ENCODE peak calls at places on chromosome 11, in nine cellular contexts. X is cardiac muscle cell, R is hepatocyte, D is astrocyte of the spinal cord, B is astrocyte, E is keratinocyte, Q is HFF-Myc, W is A549, J is fibroblast of the aortic adventitia. L is an unnamed sample.

GRCh38 chr11:12213920-12214319 is 103.5 kb downstream of the MICAL2 start:
- DNase-seq in X (no peak), R (no peak), D (no peak), B (no peak), E (no peak), Q (no peak), W (no peak), J (peak; percentile 56), L (no peak)

GRCh38 chr11:8218840-8219239 is 44.8 kb downstream of the LMO1 start:
- DNase-seq in X (no peak), R (no peak), D (no peak), B (no peak), E (no peak), Q (no peak), W (no peak), J (no peak), L (no peak)

GRCh38 chr11:64245797-64246623 is 733 bp downstream of the PPP1R14B start:
- DNase-seq in X (peak; percentile 79), R (peak; percentile 87), D (peak; percentile 82), B (peak; percentile 91), E (peak; percentile 99), Q (no peak), W (peak; percentile 88), J (peak; percentile 84), L (peak; percentile 99)

GRCh38 chr11:72333657-72334056 is 89.7 kb upstream of the PHOX2A start:
- DNase-seq in X (peak; percentile 54), R (peak; percentile 25), D (peak; percentile 32), B (peak; percentile 18), E (no peak), Q (no peak), W (no peak), J (peak; percentile 20), L (no peak)

GRCh38 chr11:130772266-130773227 is 143.7 kb downstream of the SNX19 start:
- DNase-seq in X (peak; percentile 96), R (peak; percentile 50), D (peak; percentile 97), B (peak; percentile 98), E (peak; percentile 76), Q (peak; percentile 88), W (no peak), J (peak; percentile 98), L (peak; percentile 86)

GRCh38 chr11:117796456-117797428 is at the start of gene DSCAML1:
- DNase-seq in X (no peak), R (peak; percentile 70), D (no peak), B (no peak), E (no peak), Q (no peak), W (peak; percentile 53), J (no peak), L (peak; percentile 18)

GRCh38 chr11:49208006-49208721 is at the start of gene FOLH1:
- DNase-seq in X (peak; percentile 59), R (no peak), D (no peak), B (no peak), E (no peak), Q (no peak), W (peak; percentile 2), J (no peak), L (peak; percentile 13)

GRCh38 chr11:65555693-65556231 is 2.4 kb downstream of the LTBP3 start:
- DNase-seq in X (peak; percentile 81), R (peak; percentile 80), D (peak; percentile 90), B (peak; percentile 83), E (no peak), Q (no peak), W (peak; percentile 67), J (peak; percentile 76), L (no peak)

GRCh38 chr11:121625784-121626506 is 173.2 kb upstream of the SORL1-AS1 start:
- DNase-seq in X (peak; percentile 79), R (no peak), D (peak; percentile 27), B (no peak), E (no peak), Q (no peak), W (no peak), J (peak; percentile 80), L (no peak)

GRCh38 chr11:77026743-77027142 is 7.5 kb upstream of the B3GNT6 start:
- DNase-seq in X (no peak), R (no peak), D (no peak), B (no peak), E (no peak), Q (no peak), W (no peak), J (no peak), L (no peak)

GRCh38 chr11:20598487-20598886 is 921 bp upstream of the SLC6A5 start:
- DNase-seq in X (no peak), R (no peak), D (no peak), B (no peak), E (no peak), Q (no peak), W (no peak), J (no peak), L (no peak)

GRCh38 chr11:8034604-8035224 is 46.3 kb upstream of the TUB start:
- DNase-seq in X (no peak), R (no peak), D (no peak), B (no peak), E (no peak), Q (no peak), W (no peak), J (no peak), L (no peak)

GRCh38 chr11:40328890-40329617 is 1130.4 kb downstream of the LRRC4C start:
- DNase-seq in X (peak; percentile 99), R (peak; percentile 95), D (peak; percentile 100), B (peak; percentile 100), E (no peak), Q (peak; percentile 100), W (peak; percentile 64), J (peak; percentile 99), L (peak; percentile 99)

GRCh38 chr11:81039916-81040530 is 1599.2 kb upstream of the TENM4 start:
- DNase-seq in X (no peak), R (peak; percentile 18), D (no peak), B (no peak), E (no peak), Q (no peak), W (no peak), J (no peak), L (no peak)

DNA sequence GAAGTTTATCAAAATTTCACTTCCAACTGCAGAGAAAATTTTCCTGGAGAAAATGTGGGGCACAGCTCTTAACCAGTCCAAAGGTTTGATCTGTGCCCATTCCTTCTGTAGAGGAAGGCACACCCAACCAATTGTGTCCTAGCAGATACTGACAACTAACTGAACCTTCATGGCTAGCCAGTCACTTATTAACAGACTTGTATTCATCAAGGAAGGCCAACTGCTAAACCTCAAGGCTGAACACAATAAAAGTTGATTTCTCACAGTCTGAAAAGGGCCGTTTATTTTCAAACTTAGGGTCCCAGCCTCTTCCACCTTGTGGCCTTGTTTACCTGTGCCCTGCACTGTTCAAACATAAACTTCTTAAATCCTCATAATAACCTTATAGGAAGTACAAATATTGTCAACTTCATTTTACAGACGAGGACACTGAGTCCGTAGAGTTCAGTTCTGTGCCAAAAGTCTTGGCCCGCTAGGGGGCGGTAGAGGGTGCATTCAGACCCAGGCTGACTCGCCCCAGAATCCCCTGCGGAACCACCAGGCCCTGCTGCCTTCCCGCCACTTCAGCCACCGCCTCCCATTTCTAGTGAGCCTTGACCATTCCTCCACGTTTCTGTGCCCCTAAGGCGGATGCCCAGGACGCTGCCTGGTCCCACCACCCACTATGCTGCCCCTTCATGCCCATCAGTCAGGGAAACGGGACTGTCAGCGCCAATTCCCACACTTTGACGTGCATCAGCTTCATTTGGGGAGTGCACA is 19.3 kb downstream of the SYT13 start:
- DNase-seq in X (no peak), R (peak; percentile 45), D (no peak), B (no peak), E (no peak), Q (no peak), W (no peak), J (no peak), L (no peak)
- TF ChIP-seq CTCF in X (peak; percentile 38), R (peak; percentile 27), D (peak; percentile 28), B (no peak), E (peak; percentile 46), Q (peak; percentile 57), W (peak; percentile 50), J (peak; percentile 20), L (peak; percentile 12)

DNA sequence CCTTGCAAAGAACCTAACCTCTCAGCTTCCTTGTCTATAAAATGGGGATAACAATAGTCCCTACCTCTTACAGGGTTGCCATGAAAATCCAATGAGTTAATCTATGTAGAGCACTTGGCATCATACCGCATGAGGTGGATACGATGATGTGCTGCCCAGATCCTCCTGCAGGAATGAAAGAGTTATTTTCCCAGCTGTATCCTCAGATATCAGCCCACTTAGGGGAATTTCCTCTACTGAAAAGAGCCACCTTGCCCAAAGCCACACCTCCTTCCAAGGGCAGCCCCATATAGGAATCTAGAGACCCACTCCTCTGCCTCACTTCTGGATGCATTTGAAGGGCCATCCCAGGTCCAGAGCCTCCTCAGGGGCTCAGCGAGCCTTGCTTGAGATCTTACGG is 128.4 kb downstream of the CCDC81 start:
- DNase-seq in X (no peak), R (no peak), D (no peak), B (no peak), E (no peak), Q (no peak), W (no peak), J (no peak), L (no peak)
- H3K4me3 ChIP-seq in X (no peak overlapping the region), R (no peak overlapping the region), D (no peak overlapping the region), B (no peak overlapping the region), E (no peak overlapping the region), Q (no peak overlapping the region), W (no peak overlapping the region), J (no peak overlapping the region), L (no peak overlapping the region)

DNA sequence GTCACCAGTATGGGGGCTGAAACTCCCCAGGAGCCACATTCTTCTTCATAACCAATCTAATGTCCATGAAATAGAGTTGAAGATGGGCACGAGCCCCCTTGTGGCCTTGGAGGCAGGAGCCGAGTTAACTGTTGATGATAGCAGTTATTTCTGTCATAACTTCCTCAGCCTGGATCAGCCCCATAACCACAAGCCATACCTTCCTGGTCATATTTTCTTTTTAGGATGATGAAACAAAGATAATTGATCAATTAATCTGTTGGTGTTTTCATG is 65.0 kb upstream of the TTC12 start:
- DNase-seq in X (peak; percentile 22), R (no peak), D (no peak), B (no peak), E (no peak), Q (no peak), W (no peak), J (no peak), L (no peak)
- TF ChIP-seq CTCF in X (peak; percentile 42), R (peak; percentile 8), D (peak; percentile 42), B (peak; percentile 34), E (peak; percentile 25), Q (peak; percentile 42), W (no peak), J (no peak), L (no peak)

GRCh38 chr11:69638941-69639681 is 1.8 kb upstream of the CCND1 start:
- DNase-seq in X (peak; percentile 97), R (peak; percentile 96), D (peak; percentile 98), B (peak; percentile 95), E (peak; percentile 78), Q (peak; percentile 94), W (peak; percentile 81), J (peak; percentile 96), L (peak; percentile 98)

GRCh38 chr11:69641681-69642548 is 959 bp downstream of the CCND1 start:
- DNase-seq in X (peak; percentile 27), R (no peak), D (no peak), B (no peak), E (no peak), Q (no peak), W (no peak), J (peak; percentile 51), L (no peak)

GRCh38 chr11:69640995-69641581 is at the start of gene CCND1:
- DNase-seq in X (peak; percentile 91), R (peak; percentile 92), D (peak; percentile 93), B (peak; percentile 87), E (no peak), Q (peak; percentile 91), W (peak; percentile 71), J (peak; percentile 94), L (peak; percentile 86)

GRCh38 chr11:69639843-69640242 is 1.1 kb upstream of the CCND1 start:
- DNase-seq in X (no peak), R (no peak), D (no peak), B (no peak), E (no peak), Q (no peak), W (no peak), J (no peak), L (no peak)

GRCh38 chr11:69640260-69640994 is 529 bp upstream of the CCND1 start:
- DNase-seq in X (peak; percentile 33), R (no peak), D (no peak), B (no peak), E (no peak), Q (no peak), W (no peak), J (peak; percentile 35), L (peak; percentile 46)
- H3K4me3 ChIP-seq in X (peak overlapping the region; percentile 67), R (peak overlapping the region; percentile 45), D (peak overlapping the region; percentile 89), B (peak overlapping the region; percentile 72), E (peak overlapping the region; percentile 73), Q (peak overlapping the region; percentile 99), W (peak overlapping the region; percentile 91), J (peak overlapping the region; percentile 98), L (peak overlapping the region; percentile 89)

L was measured in epithelial cell of esophagus.